ENCODE peak calls at places on chromosomes 12 and 14, in eight cellular contexts. M is endodermal cell; C is spleen; B is AG09309; A is CD8-positive, alpha-beta T cell; H is transverse colon; T is PC-9; Q is uterus. Y is an unnamed sample.

GRCh38 chr12:69906411-69907216 is 81.6 kb downstream of the MYRFL start:
- DNase-seq in M (no peak), C (no peak), B (no peak), A (no peak), H (no peak), T (no peak), Q (no peak), Y (peak)

GRCh38 chr12:55188974-55189556 is 31.8 kb upstream of the OR10A7 start:
- DNase-seq in M (peak), C (no peak), B (peak), A (peak), H (peak), T (peak), Q (no peak), Y (peak)

GRCh38 chr14:72610096-72610830 is 283.6 kb downstream of the DPF3 start:
- DNase-seq in M (peak), C (no peak), B (no peak), A (no peak), H (no peak), T (no peak), Q (no peak), Y (no peak)

GRCh38 chr12:121278450-121279375 is 17.8 kb downstream of the CAMKK2 start:
- DNase-seq in M (no peak), C (peak), B (no peak), A (no peak), H (no peak), T (no peak), Q (no peak), Y (no peak)

GRCh38 chr14:58813745-58814144 is 176.0 kb downstream of the DACT1 start:
- DNase-seq in M (no peak), C (no peak), B (no peak), A (no peak), H (no peak), T (no peak), Q (no peak), Y (no peak)

GRCh38 chr14:80164991-80165390 is 46.3 kb downstream of the DIO2 start:
- DNase-seq in M (no peak), C (no peak), B (no peak), A (no peak), H (no peak), T (no peak), Q (no peak), Y (no peak)

GRCh38 chr12:115060477-115061168 is 376.6 kb upstream of the TBX3 start:
- DNase-seq in M (no peak), C (no peak), B (peak), A (no peak), H (no peak), T (no peak), Q (no peak), Y (no peak)

GRCh38 chr12:67593041-67593870 is 55.3 kb upstream of the DYRK2 start:
- DNase-seq in M (peak), C (no peak), B (no peak), A (no peak), H (peak), T (peak), Q (no peak), Y (no peak)

GRCh38 chr14:59274991-59275391 is 86.5 kb downstream of the DAAM1 start:
- DNase-seq in M (no peak), C (peak), B (no peak), A (no peak), H (no peak), T (no peak), Q (no peak), Y (peak)

GRCh38 chr14:98909251-98909944 is 362.6 kb downstream of the BCL11B start:
- DNase-seq in M (no peak), C (no peak), B (no peak), A (no peak), H (no peak), T (no peak), Q (no peak), Y (no peak)

GRCh38 chr14:71050227-71050823 is 143.1 kb downstream of the PCNX1 start:
- DNase-seq in M (no peak), C (no peak), B (no peak), A (no peak), H (no peak), T (no peak), Q (no peak), Y (no peak)

GRCh38 chr12:58487280-58488141 is 432.8 kb downstream of the LRIG3 start:
- DNase-seq in M (no peak), C (no peak), B (peak), A (no peak), H (no peak), T (no peak), Q (no peak), Y (peak)

GRCh38 chr12:103455020-103455763 is 40.6 kb downstream of the C12orf42 start:
- DNase-seq in M (no peak), C (no peak), B (no peak), A (no peak), H (no peak), T (no peak), Q (no peak), Y (peak)

GRCh38 chr14:102111101-102111500 is 24.3 kb upstream of the HSP90AA1 start:
- DNase-seq in M (no peak), C (peak), B (no peak), A (no peak), H (no peak), T (no peak), Q (no peak), Y (no peak)

GRCh38 chr12:116590561-116590960 is 31.4 kb downstream of the MAP1LC3B2 start:
- DNase-seq in M (no peak), C (no peak), B (no peak), A (no peak), H (no peak), T (peak), Q (no peak), Y (no peak)

GRCh38 chr12:66514581-66514980 is 164.3 kb downstream of the GRIP1 start:
- DNase-seq in M (no peak), C (no peak), B (peak), A (no peak), H (no peak), T (no peak), Q (no peak), Y (no peak)

GRCh38 chr14:49975799-49976198 is 82.9 kb downstream of the ARF6 start:
- DNase-seq in M (no peak), C (no peak), B (no peak), A (no peak), H (peak), T (no peak), Q (no peak), Y (no peak)

GRCh38 chr12:113221997-113222729 is 899 bp downstream of the TPCN1 start:
- DNase-seq in M (no peak), C (peak), B (no peak), A (no peak), H (no peak), T (no peak), Q (no peak), Y (peak)

GRCh38 chr14:95365401-95365800 is 45.7 kb upstream of the CLMN start:
- DNase-seq in M (no peak), C (no peak), B (peak), A (no peak), H (no peak), T (no peak), Q (no peak), Y (no peak)

GRCh38 chr14:96706893-96707292 is 90.3 kb upstream of the VRK1 start:
- DNase-seq in M (no peak), C (no peak), B (no peak), A (no peak), H (no peak), T (no peak), Q (no peak), Y (no peak)

GRCh38 chr12:513446-513845 is 53.7 kb downstream of the B4GALNT3 start:
- DNase-seq in M (peak), C (no peak), B (no peak), A (no peak), H (no peak), T (peak), Q (no peak), Y (no peak)

GRCh38 chr14:94394594-94395305 is 6.3 kb upstream of the SERPINA1 start:
- DNase-seq in M (no peak), C (peak), B (peak), A (no peak), H (peak), T (no peak), Q (no peak), Y (no peak)

GRCh38 chr14:89013098-89013504 is 188.7 kb downstream of the TTC8 start:
- DNase-seq in M (peak), C (no peak), B (no peak), A (no peak), H (peak), T (no peak), Q (no peak), Y (peak)

GRCh38 chr12:13024151-13024946 is 19.8 kb upstream of the FAM234B start:
- DNase-seq in M (no peak), C (no peak), B (peak), A (no peak), H (peak), T (peak), Q (peak), Y (no peak)
- TF ChIP-seq CTCF in M (peak), C (no peak), B (peak), A (no peak), H (no peak), T (peak), Q (peak), Y (no peak)

DNA sequence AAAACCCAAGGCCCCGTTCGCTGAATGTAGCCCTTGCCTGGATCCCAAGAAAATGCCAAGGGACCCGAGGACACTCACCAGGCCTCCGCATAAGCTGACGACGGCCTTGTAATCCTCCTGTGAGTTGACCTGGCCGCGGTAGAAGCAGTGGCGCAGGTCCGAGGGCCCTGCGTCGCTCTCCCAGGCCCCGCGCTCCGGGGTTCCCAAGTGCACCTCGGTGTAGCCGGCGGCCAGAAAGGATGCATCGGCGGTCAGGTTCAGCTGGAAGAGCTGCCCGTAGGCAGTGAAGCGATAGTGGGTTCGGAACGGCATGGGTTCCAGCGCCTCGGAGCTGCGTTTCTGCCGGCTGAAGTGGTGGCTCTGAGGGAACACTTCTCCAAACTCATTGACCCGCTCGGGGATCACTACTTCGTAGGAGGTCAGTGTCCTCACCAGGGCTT is 1.2 kb downstream of the ADAMTS20 start:
- DNase-seq in M (peak), C (no peak), B (no peak), A (no peak), H (no peak), T (no peak), Q (no peak), Y (no peak)
- H3K4me3 ChIP-seq in M (peak), C (no peak), B (no peak), A (no peak), H (no peak), T (no peak), Q (no peak), Y (no peak)

DNA sequence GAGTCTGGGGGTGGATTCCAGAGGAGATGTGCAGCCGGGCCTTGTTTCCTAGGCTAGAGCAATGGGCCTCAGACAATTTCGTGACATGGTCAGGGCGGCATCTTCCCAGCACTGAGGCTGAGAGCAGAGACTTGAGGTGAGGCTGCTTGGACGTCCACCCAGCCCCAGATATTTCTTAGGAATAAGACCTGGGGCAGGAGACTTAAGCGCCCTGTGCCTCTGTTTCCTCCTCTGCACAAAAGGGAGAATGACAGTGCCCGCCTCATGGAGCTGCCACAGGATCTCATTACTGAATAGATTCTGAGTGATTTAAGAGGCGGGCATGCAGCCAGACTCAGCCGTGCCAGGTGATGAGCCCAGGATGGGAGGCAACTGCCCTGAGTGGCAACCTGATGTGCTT is 297.9 kb upstream of the SFSWAP start:
- DNase-seq in M (no peak), C (peak), B (no peak), A (no peak), H (no peak), T (no peak), Q (no peak), Y (no peak)
- TF ChIP-seq CTCF in M (no peak), C (no peak), B (no peak), A (no peak), H (no peak), T (no peak), Q (no peak), Y (no peak)

GRCh38 chr12:99981639-99982190 is 3.0 kb downstream of the ANKS1B start:
- DNase-seq in M (no peak), C (no peak), B (no peak), A (no peak), H (no peak), T (no peak), Q (no peak), Y (no peak)

GRCh38 chr12:99983721-99984258 is 946 bp downstream of the ANKS1B start:
- DNase-seq in M (no peak), C (no peak), B (no peak), A (no peak), H (no peak), T (no peak), Q (no peak), Y (no peak)

GRCh38 chr12:99984271-99985128 is at the start of gene ANKS1B:
- DNase-seq in M (peak), C (no peak), B (no peak), A (no peak), H (peak), T (peak), Q (peak), Y (peak)

GRCh38 chr12:99985129-99985570 is 414 bp upstream of the ANKS1B start:
- DNase-seq in M (no peak), C (no peak), B (no peak), A (no peak), H (no peak), T (no peak), Q (no peak), Y (peak)

GRCh38 chr12:99985631-99986030 is 895 bp upstream of the ANKS1B start:
- DNase-seq in M (no peak), C (no peak), B (no peak), A (no peak), H (no peak), T (no peak), Q (no peak), Y (no peak)
- H3K4me3 ChIP-seq in M (peak), C (peak), B (no peak), A (no peak), H (no peak), T (no peak), Q (peak), Y (no peak)

GRCh38 chr12:92927436-92928116 is 1.5 kb downstream of the EEA1 start:
- DNase-seq in M (no peak), C (no peak), B (peak), A (no peak), H (no peak), T (no peak), Q (no peak), Y (peak)

GRCh38 chr12:92926549-92926948 is 2.5 kb downstream of the EEA1 start:
- DNase-seq in M (peak), C (no peak), B (no peak), A (no peak), H (no peak), T (no peak), Q (no peak), Y (no peak)

GRCh38 chr12:92928962-92929915 is at the start of gene EEA1:
- DNase-seq in M (peak), C (peak), B (peak), A (peak), H (peak), T (peak), Q (peak), Y (peak)

GRCh38 chr12:92928431-92928961 is 599 bp downstream of the EEA1 start:
- DNase-seq in M (peak), C (no peak), B (no peak), A (peak), H (peak), T (no peak), Q (peak), Y (peak)

GRCh38 chr12:92927055-92927435 is 2.0 kb downstream of the EEA1 start:
- DNase-seq in M (peak), C (no peak), B (peak), A (peak), H (no peak), T (no peak), Q (no peak), Y (peak)
- TF ChIP-seq CTCF in M (peak), C (no peak), B (peak), A (no peak), H (no peak), T (no peak), Q (no peak), Y (no peak)

GRCh38 chr12:6423267-6424007 is 21.3 kb upstream of the CD27 start:
- DNase-seq in M (peak), C (peak), B (peak), A (peak), H (peak), T (peak), Q (peak), Y (peak)
- H3K4me3 ChIP-seq in M (no peak), C (no peak), B (no peak), A (no peak), H (no peak), T (no peak), Q (no peak), Y (no peak)

Y was measured in GM12865.